ENCODE peak calls at places on chromosomes 11 and 22, in five cellular contexts. G is T1000, A is MCF 10A, D is Panc1, E is neural crest cell. F is an unnamed sample.

GRCh38 chr22:19085233-19086043 is 36.8 kb downstream of the DGCR2 start:
- DNase-seq in E (peak), D (no peak), G (no peak), A (peak), F (peak)

GRCh38 chr11:45073575-45074225 is 72.7 kb upstream of the PRDM11 start:
- DNase-seq in D (no peak), G (no peak), E (no peak), A (no peak), F (no peak)

GRCh38 chr11:85620243-85620642 is 6.9 kb downstream of the DLG2 start:
- DNase-seq in A (no peak), D (no peak), E (no peak), G (no peak), F (no peak)

GRCh38 chr11:130511765-130512164 is 63.3 kb downstream of the ADAMTS15 start:
- DNase-seq in E (no peak), D (no peak), A (no peak), G (no peak), F (no peak)

GRCh38 chr11:1125803-1126202 is 31.9 kb upstream of the MUC5AC start:
- DNase-seq in E (no peak), A (no peak), D (no peak), G (no peak), F (no peak)

GRCh38 chr11:86245369-86246292 is 1.1 kb downstream of the EED start:
- DNase-seq in D (peak), G (no peak), A (peak), E (peak), F (peak)

GRCh38 chr11:61923166-61924015 is 6.0 kb upstream of the RAB3IL1 start:
- DNase-seq in D (no peak), A (no peak), G (no peak), E (no peak), F (no peak)

GRCh38 chr11:36403661-36404060 is 106.4 kb downstream of the TRAF6 start:
- DNase-seq in E (no peak), A (no peak), D (no peak), G (no peak), F (no peak)

GRCh38 chr22:38038890-38039812 is 18.1 kb upstream of the PICK1 start:
- DNase-seq in D (no peak), E (no peak), A (no peak), G (no peak), F (no peak)

GRCh38 chr11:68841718-68842426 is at the start of gene CPT1A:
- DNase-seq in G (peak), D (no peak), E (peak), A (peak), F (peak)

GRCh38 chr11:134266440-134266839 is 9.7 kb upstream of the GLB1L3 start:
- DNase-seq in D (no peak), E (no peak), G (no peak), A (no peak), F (no peak)

GRCh38 chr11:70661763-70662501 is 263.6 kb downstream of the CTTN start:
- DNase-seq in E (peak), D (no peak), A (no peak), G (peak), F (peak)

GRCh38 chr22:23305321-23305910 is 125.1 kb downstream of the BCR start:
- DNase-seq in E (no peak), G (peak), A (no peak), D (no peak), F (no peak)

GRCh38 chr22:29706493-29706892 is 13.3 kb upstream of the CABP7 start:
- DNase-seq in A (no peak), G (no peak), D (no peak), E (no peak), F (no peak)

GRCh38 chr11:21933095-21933494 is 259.8 kb upstream of the ANO5 start:
- DNase-seq in D (no peak), E (no peak), G (no peak), A (peak), F (no peak)

GRCh38 chr11:33633251-33634003 is 67.2 kb downstream of the C11orf91 start:
- DNase-seq in D (peak), A (peak), E (no peak), G (peak), F (no peak)

GRCh38 chr11:20873054-20873453 is 203.7 kb downstream of the NELL1 start:
- DNase-seq in G (no peak), E (peak), A (peak), D (no peak), F (peak)

GRCh38 chr11:117295438-117296137 is 4.4 kb downstream of the BACE1-AS start:
- DNase-seq in E (no peak), D (no peak), G (no peak), A (no peak), F (no peak)

GRCh38 chr11:69664901-69665300 is 10.3 kb downstream of the LTO1 start:
- DNase-seq in G (no peak), E (no peak), A (no peak), D (no peak), F (no peak)

GRCh38 chr11:17751558-17751957 is 17.0 kb downstream of the KCNC1 start:
- DNase-seq in G (no peak), E (no peak), D (no peak), A (no peak), F (no peak)

GRCh38 chr11:120977470-120977869 is 46.4 kb upstream of the TBCEL start:
- DNase-seq in E (no peak), G (no peak), A (peak), D (no peak), F (no peak)

GRCh38 chr11:108985611-108986279 is 320.9 kb downstream of the DDX10 start:
- DNase-seq in D (no peak), E (no peak), A (peak), G (no peak), F (no peak)

GRCh38 chr11:45833761-45834160 is 13.5 kb upstream of the CRY2 start:
- DNase-seq in E (no peak), A (no peak), D (no peak), G (no peak), F (no peak)

GRCh38 chr22:44229809-44230208 is 49.1 kb downstream of the PARVG start:
- DNase-seq in A (no peak), D (no peak), E (no peak), G (no peak), F (no peak)

GRCh38 chr11:77287615-77288273 is 13.7 kb downstream of the GDPD4 start:
- DNase-seq in E (no peak), G (no peak), A (peak), D (peak), F (no peak)

GRCh38 chr11:22920939-22921565 is 60.8 kb upstream of the CCDC179 start:
- DNase-seq in A (peak), G (peak), E (peak), D (peak), F (peak)

GRCh38 chr22:41206719-41207118 is 1.6 kb downstream of the L3MBTL2 start:
- DNase-seq in E (no peak), G (no peak), A (no peak), D (no peak), F (no peak)

GRCh38 chr11:114044042-114044871 is 15.3 kb upstream of the ZBTB16 start:
- DNase-seq in D (no peak), A (peak), E (no peak), G (no peak), F (no peak)

F was measured in endothelial cell.